ENCODE peak calls at places on chromosomes 2 and 18, in nine cellular contexts. D is sciatic nerve; V is glomerular endothelial cell; F is uterus; O is B cell; W is AG09319; H is stimulated activated CD8-positive, alpha-beta memory T cell treated with anti-CD3 and anti-CD28 coated beads, Interleukin-15, amount 100 ng/mL, for 24 hours; L is activated CD4-positive, alpha-beta memory T cell treated with anti-CD3 and anti-CD28 coated beads for 36 hours; Y is NCI-H774. X is an unnamed sample.

GRCh38 chr2:9430316-9431293 is 7.2 kb downstream of the CPSF3 start:
- DNase-seq in H (no peak), V (no peak), O (no peak), F (no peak), D (no peak), L (no peak), W (no peak), Y (no peak), X (no peak)

GRCh38 chr2:113157108-113157896 is 16.5 kb upstream of the PSD4 start:
- DNase-seq in W (no peak), O (peak; percentile 84), D (no peak), L (peak; percentile 66), H (no peak), V (no peak), F (no peak), Y (peak; percentile 45), X (no peak)

GRCh38 chr2:39739386-39739785 is 39.7 kb downstream of the THUMPD2 start:
- DNase-seq in W (no peak), F (no peak), Y (no peak), O (no peak), D (no peak), V (no peak), H (no peak), L (no peak), X (no peak)

GRCh38 chr18:57440331-57441101 is 5.3 kb downstream of the ONECUT2 start:
- DNase-seq in H (no peak), F (no peak), Y (no peak), V (no peak), D (no peak), L (peak; percentile 13), W (no peak), O (no peak), X (no peak)

GRCh38 chr2:182951948-182952663 is 85.7 kb upstream of the FRZB start:
- DNase-seq in D (no peak), V (no peak), H (no peak), W (no peak), O (no peak), Y (no peak), F (no peak), L (no peak), X (no peak)

GRCh38 chr2:234500394-234501006 is 3.6 kb upstream of the ARL4C start:
- DNase-seq in L (peak; percentile 84), V (peak; percentile 31), D (peak; percentile 66), O (peak; percentile 72), H (no peak), W (no peak), Y (peak; percentile 53), F (peak; percentile 18), X (peak; percentile 31)

GRCh38 chr2:111252436-111252835 is 131.7 kb downstream of the BCL2L11 start:
- DNase-seq in L (no peak), Y (no peak), F (no peak), D (no peak), H (no peak), W (no peak), O (no peak), V (no peak), X (no peak)

GRCh38 chr18:43671431-43671830 is 394.1 kb upstream of the SYT4 start:
- DNase-seq in V (no peak), H (no peak), O (no peak), D (no peak), F (no peak), W (no peak), Y (no peak), L (no peak), X (no peak)

GRCh38 chr18:3230401-3231334 is 10.9 kb upstream of the MYOM1 start:
- DNase-seq in W (no peak), L (no peak), V (no peak), D (no peak), Y (no peak), H (no peak), F (no peak), O (no peak), X (peak; percentile 45)

GRCh38 chr2:124024491-124025348 is at the start of gene CNTNAP5:
- DNase-seq in Y (peak; percentile 70), F (no peak), L (peak; percentile 20), W (no peak), V (no peak), H (no peak), O (no peak), D (peak; percentile 69), X (no peak)

GRCh38 chr2:239223330-239224248 is 177.2 kb downstream of the HDAC4 start:
- DNase-seq in L (no peak), Y (no peak), V (no peak), D (peak; percentile 58), H (no peak), F (peak; percentile 38), W (peak; percentile 44), O (no peak), X (peak; percentile 67)

GRCh38 chr2:74438248-74438647 is 3.5 kb downstream of the RTKN start:
- DNase-seq in W (no peak), O (no peak), Y (no peak), L (no peak), D (no peak), H (no peak), V (no peak), F (no peak), X (no peak)

GRCh38 chr2:233705911-233706506 is 6.7 kb upstream of the UGT1A5 start:
- DNase-seq in L (no peak), D (no peak), F (no peak), O (no peak), V (no peak), Y (no peak), W (no peak), H (no peak), X (no peak)

GRCh38 chr2:39778775-39779751 is at the start of gene THUMPD2:
- DNase-seq in F (peak; percentile 56), W (peak; percentile 18), D (peak; percentile 83), H (peak; percentile 37), L (peak; percentile 77), Y (peak; percentile 85), V (no peak), O (peak; percentile 81), X (peak; percentile 34)

GRCh38 chr2:226121339-226121738 is 678.3 kb downstream of the IRS1 start:
- DNase-seq in O (no peak), D (no peak), Y (no peak), W (no peak), F (no peak), L (no peak), H (no peak), V (no peak), X (peak; percentile 82)

GRCh38 chr2:240584486-240585031 is 2.0 kb upstream of the CAPN10 start:
- DNase-seq in H (no peak), V (no peak), W (no peak), L (no peak), D (no peak), Y (no peak), F (no peak), O (peak; percentile 27), X (no peak)

GRCh38 chr2:10405441-10405840 is 42.7 kb downstream of the ODC1 start:
- DNase-seq in Y (no peak), V (peak; percentile 69), F (peak; percentile 72), W (peak; percentile 73), D (peak; percentile 71), O (no peak), L (no peak), H (no peak), X (peak; percentile 84)

GRCh38 chr2:127654838-127655175 is 8.9 kb downstream of the GPR17 start:
- DNase-seq in O (no peak), L (no peak), Y (no peak), W (no peak), F (no peak), H (no peak), V (no peak), D (no peak), X (no peak)

GRCh38 chr18:11052800-11053199 is 96.6 kb downstream of the PIEZO2 start:
- DNase-seq in W (no peak), V (no peak), F (no peak), L (no peak), D (no peak), Y (peak; percentile 10), H (no peak), O (no peak), X (no peak)

GRCh38 chr2:68789603-68790002 is 55.0 kb downstream of the ARHGAP25 start:
- DNase-seq in H (no peak), O (peak; percentile 73), F (no peak), W (no peak), L (peak; percentile 83), Y (no peak), D (no peak), V (no peak), X (no peak)

GRCh38 chr2:169034256-169034655 is 3.1 kb upstream of the ABCB11 start:
- DNase-seq in O (no peak), W (no peak), F (no peak), V (no peak), L (no peak), H (no peak), Y (no peak), D (no peak), X (no peak)

GRCh38 chr2:233399306-233400225 is 45.3 kb downstream of the DGKD start:
- DNase-seq in W (no peak), V (no peak), F (no peak), Y (no peak), L (peak; percentile 67), H (no peak), D (no peak), O (no peak), X (no peak)

GRCh38 chr2:68423966-68424650 is 43.0 kb downstream of the FBXO48 start:
- DNase-seq in V (no peak), W (no peak), F (no peak), D (no peak), Y (no peak), O (peak; percentile 45), L (no peak), H (no peak), X (no peak)

GRCh38 chr2:23023722-23024121 is 361.3 kb upstream of the KLHL29 start:
- DNase-seq in Y (no peak), F (no peak), V (no peak), H (no peak), W (no peak), L (no peak), D (no peak), O (no peak), X (no peak)

GRCh38 chr2:198756166-198756565 is 701.6 kb downstream of the SATB2 start:
- DNase-seq in V (no peak), O (no peak), H (no peak), W (peak; percentile 20), D (no peak), Y (no peak), L (no peak), F (no peak), X (no peak)

GRCh38 chr18:22132258-22132657 is 37.1 kb upstream of the GATA6 start:
- DNase-seq in Y (no peak), O (no peak), L (no peak), V (no peak), F (no peak), D (no peak), W (no peak), H (no peak), X (no peak)

X was measured in fibroblast of the conjunctiva.